ENCODE peak calls at places on chromosomes 11 and 22, in four cellular contexts. F, B, O and L are unnamed samples.

GRCh38 chr22:44497218-44497903 is 672 bp downstream of the RTL6 start:
- DNase-seq in B (peak), O (peak), F (no peak), L (no peak)

GRCh38 chr22:46149493-46149997 is 781 bp upstream of the PPARA start:
- DNase-seq in B (peak), O (peak), F (peak), L (peak)

GRCh38 chr11:23932485-23932898 is 564.4 kb upstream of the LUZP2 start:
- DNase-seq in O (peak), B (no peak), F (no peak), L (no peak)

GRCh38 chr22:38611559-38611958 is 41.6 kb upstream of the DMC1 start:
- DNase-seq in O (no peak), B (no peak), F (no peak), L (no peak)

GRCh38 chr22:50683086-50683993 is 10.7 kb downstream of the SHANK3 start:
- DNase-seq in B (no peak), F (no peak), O (no peak), L (no peak)

GRCh38 chr22:44758354-44758969 is 6.1 kb downstream of the ARHGAP8 start:
- DNase-seq in O (peak), B (no peak), F (no peak), L (no peak)

GRCh38 chr11:78372114-78372768 is 45.4 kb downstream of the GAB2 start:
- DNase-seq in B (no peak), F (no peak), O (no peak), L (no peak)

GRCh38 chr11:130022799-130023198 is 20.2 kb upstream of the PRDM10 start:
- DNase-seq in O (no peak), F (no peak), B (no peak), L (no peak)

GRCh38 chr11:38153985-38154384 is 1555.9 kb upstream of the RAG2 start:
- DNase-seq in O (no peak), B (no peak), F (no peak), L (no peak)

GRCh38 chr11:100673063-100673462 is 14.0 kb upstream of the ARHGAP42 start:
- DNase-seq in O (no peak), F (no peak), B (no peak), L (no peak)

GRCh38 chr11:77024745-77025144 is 9.5 kb upstream of the B3GNT6 start:
- DNase-seq in B (no peak), F (no peak), O (no peak), L (no peak)

GRCh38 chr22:19058713-19059451 is 63.3 kb downstream of the DGCR2 start:
- DNase-seq in F (no peak), B (no peak), O (no peak), L (no peak)

GRCh38 chr11:126391970-126392637 is 36.6 kb downstream of the ST3GAL4 start:
- DNase-seq in F (no peak), O (peak), B (no peak), L (no peak)

GRCh38 chr11:50298182-50298988 is 265.7 kb downstream of the OR4C45 start:
- DNase-seq in O (no peak), F (no peak), B (peak), L (no peak)

GRCh38 chr11:32821517-32821916 is 8.2 kb upstream of the PRRG4 start:
- DNase-seq in O (no peak), B (no peak), F (no peak), L (no peak)

GRCh38 chr11:60786811-60787567 is 1.9 kb downstream of the MS4A10 start:
- DNase-seq in F (peak), O (peak), B (peak), L (no peak)

GRCh38 chr22:39789794-39790193 is 103.8 kb downstream of the ENTHD1 start:
- DNase-seq in B (no peak), F (no peak), O (no peak), L (no peak)

GRCh38 chr11:96257972-96258951 is 84.7 kb downstream of the MAML2 start:
- DNase-seq in O (peak), F (no peak), B (no peak), L (no peak)

GRCh38 chr11:27094062-27094587 is 53.5 kb downstream of the BBOX1 start:
- DNase-seq in B (no peak), O (no peak), F (no peak), L (no peak)

GRCh38 chr11:27095050-27095449 is 54.4 kb downstream of the BBOX1 start:
- DNase-seq in F (peak), B (no peak), O (no peak), L (no peak)

GRCh38 chr11:27100534-27100933 is 59.9 kb downstream of the BBOX1 start:
- DNase-seq in B (no peak), O (no peak), F (peak), L (peak)

DNA sequence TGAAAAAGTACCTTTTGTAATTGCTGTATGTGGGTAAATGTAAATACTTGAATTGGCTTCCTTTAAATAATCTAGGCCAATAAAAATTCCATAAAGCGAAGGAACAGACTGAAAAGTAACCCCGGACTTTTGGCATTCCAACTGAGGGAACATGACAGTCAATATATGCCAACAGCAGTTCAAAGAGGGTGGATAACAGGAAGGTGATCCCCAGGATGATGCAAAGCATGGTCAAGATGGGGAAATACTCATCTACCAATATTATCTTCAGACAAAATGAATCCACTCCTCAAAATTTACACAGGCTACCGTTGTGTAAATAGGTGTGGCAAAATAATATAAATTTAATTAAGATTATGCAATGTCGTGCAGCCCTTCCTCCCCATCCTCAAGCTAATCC is 56.9 kb downstream of the BBOX1 start:
- DNase-seq in F (no peak), B (no peak), O (no peak), L (no peak)
- TF ChIP-seq CTCF in F (no peak), B (no peak), O (no peak), L (no peak)

GRCh38 chr22:22244337-22245250 is at the start of gene VPREB1:
- DNase-seq in O (no peak), F (no peak), B (no peak), L (no peak)
- H3K4me3 ChIP-seq in O (no peak), F (no peak), B (no peak), L (no peak)

GRCh38 chr11:124886978-124887666 is 10.5 kb downstream of the ROBO4 start:
- DNase-seq in B (no peak), O (no peak), F (no peak), L (no peak)
- H3K27ac ChIP-seq in B (no peak), O (no peak), F (no peak), L (no peak)

GRCh38 chr11:14308114-14308896 is 50.7 kb downstream of the RRAS2 start:
- DNase-seq in B (no peak), O (peak), F (no peak), L (no peak)
- TF ChIP-seq CTCF in B (no peak), O (peak), F (no peak), L (peak)

GRCh38 chr11:72738199-72739141 is 13.7 kb downstream of the ARAP1 start:
- DNase-seq in O (no peak), F (peak), B (no peak), L (no peak)
- H3K4me3 ChIP-seq in O (no peak), F (no peak), B (no peak), L (no peak)

GRCh38 chr22:29385748-29386147 is 2.6 kb downstream of the AP1B1 start:
- DNase-seq in O (no peak), B (no peak), F (peak), L (peak)
- H3K27ac ChIP-seq in O (no peak), B (no peak), F (peak), L (no peak)

DNA sequence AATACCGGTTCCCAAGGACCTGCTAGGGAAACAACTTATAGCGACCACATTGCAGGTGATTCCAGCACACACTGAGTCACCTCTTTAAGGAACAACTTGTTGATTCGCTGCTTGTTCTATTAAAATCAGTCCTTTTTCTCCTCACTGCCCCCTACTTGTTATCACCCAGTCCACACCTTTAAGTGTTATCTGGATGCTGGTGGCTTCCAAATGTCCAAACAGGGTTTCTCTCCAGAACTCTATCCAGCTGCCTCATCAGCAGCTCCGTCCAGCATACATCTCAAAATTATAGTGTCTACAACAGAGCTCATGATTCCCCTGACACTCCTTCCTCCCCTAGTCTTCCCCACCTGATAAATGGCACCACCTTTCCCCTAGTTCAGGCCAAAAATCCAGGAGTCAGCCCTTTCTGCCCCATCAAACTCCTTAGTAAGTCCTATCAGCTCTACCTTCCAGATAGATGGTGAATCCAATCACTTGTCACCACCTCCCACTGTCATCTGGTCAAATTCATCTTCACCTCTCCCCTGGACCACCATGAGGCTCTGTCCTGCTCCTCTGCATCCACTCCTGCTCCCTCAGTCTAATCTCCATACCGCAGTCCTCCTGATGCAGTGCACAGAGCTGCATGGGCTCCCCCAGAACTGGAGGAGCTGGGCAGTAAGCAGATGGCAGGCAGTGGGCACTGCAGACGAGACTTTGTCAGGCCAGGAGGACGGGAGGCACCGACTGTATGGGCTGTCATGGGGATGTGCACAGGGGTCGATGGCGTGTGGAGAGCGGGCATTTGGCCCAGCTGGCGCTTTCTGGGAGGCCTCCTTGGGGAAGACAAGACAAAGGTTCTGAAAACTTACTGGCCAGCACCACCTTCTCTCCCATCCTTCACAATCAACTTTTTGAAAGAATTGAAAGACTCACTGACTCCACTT is 19.3 kb downstream of the IL10RA start:
- DNase-seq in O (no peak), B (no peak), F (no peak), L (no peak)
- TF ChIP-seq CTCF in O (no peak), B (no peak), F (no peak), L (no peak)

DNA sequence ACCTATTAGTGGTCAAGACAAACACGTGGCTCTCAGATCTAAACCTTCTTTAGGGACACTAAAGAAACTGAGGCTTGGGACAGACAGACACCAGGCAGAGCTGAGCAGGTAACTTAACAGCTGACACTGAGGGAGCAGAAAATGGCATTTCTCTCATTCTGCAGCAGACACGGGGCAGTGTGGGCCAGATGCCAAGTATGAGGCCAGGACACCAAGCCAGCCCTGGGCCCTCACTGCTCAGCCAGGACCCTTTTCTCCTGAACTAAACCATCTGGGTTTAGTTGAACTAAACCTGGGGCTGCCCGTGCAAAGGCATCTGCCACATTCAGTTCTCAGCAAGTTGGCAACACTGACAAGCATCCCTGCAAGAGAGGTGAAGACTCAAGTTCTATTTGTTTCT is 100.0 kb upstream of the BID start:
- DNase-seq in F (no peak), O (no peak), B (no peak), L (no peak)
- H3K4me3 ChIP-seq in F (no peak), O (no peak), B (no peak), L (no peak)

GRCh38 chr11:113881856-113882255 is 6.5 kb upstream of the USP28 start:
- DNase-seq in B (no peak), O (no peak), F (no peak), L (no peak)

GRCh38 chr11:113885897-113886296 is 10.5 kb upstream of the USP28 start:
- DNase-seq in F (no peak), B (no peak), O (no peak), L (no peak)

GRCh38 chr11:113880966-113881365 is 5.6 kb upstream of the USP28 start:
- DNase-seq in O (no peak), B (no peak), F (no peak), L (no peak)

GRCh38 chr11:113888848-113889247 is 13.5 kb upstream of the USP28 start:
- DNase-seq in F (no peak), B (no peak), O (no peak), L (no peak)

DNA sequence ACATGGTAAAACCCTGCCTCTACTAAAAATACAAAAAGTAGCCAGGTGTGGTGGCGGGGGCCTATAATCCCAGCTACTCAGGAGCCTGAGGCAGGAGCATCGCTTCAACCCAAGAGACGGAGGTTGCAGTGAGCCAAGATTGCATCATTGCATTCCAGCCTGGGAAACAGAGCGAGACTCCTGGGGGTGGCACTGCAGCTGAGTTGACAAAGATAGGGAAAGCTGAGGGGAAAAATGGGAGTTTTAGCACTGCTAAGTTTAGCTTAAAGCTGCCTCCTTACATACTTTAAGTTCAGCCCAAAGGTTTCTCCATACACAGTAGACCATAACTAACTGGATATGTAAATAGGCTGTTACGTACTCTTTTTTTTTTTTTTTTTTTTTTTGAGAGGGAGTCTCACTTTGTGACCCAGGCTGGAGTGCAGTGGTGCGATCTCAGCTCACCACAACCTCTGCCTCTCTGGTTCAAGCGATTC is 9.0 kb upstream of the USP28 start:
- DNase-seq in O (peak), B (no peak), F (no peak), L (no peak)
- H3K27ac ChIP-seq in O (no peak), B (no peak), F (no peak), L (no peak)